ENCODE peak calls at places on chromosomes 11 and 22, in seven cellular contexts. Q, H, Z, J, O, B and G are unnamed samples.

GRCh38 chr11:6438979-6439571 is 1.7 kb downstream of the HPX start:
- DNase-seq in Q (peak), H (peak), Z (no peak), J (no peak), O (no peak), B (peak), G (no peak)

GRCh38 chr22:45096256-45096907 is 67.3 kb upstream of the NUP50 start:
- DNase-seq in Q (peak), H (peak), Z (peak), J (peak), O (peak), B (peak), G (peak)

GRCh38 chr11:78220218-78221157 is 31.8 kb downstream of the USP35 start:
- DNase-seq in Q (no peak), H (no peak), Z (no peak), J (no peak), O (no peak), B (no peak), G (no peak)

GRCh38 chr11:26806209-26806608 is 84.3 kb upstream of the SLC5A12 start:
- DNase-seq in Q (no peak), H (no peak), Z (no peak), J (no peak), O (no peak), B (no peak), G (no peak)

GRCh38 chr11:83661491-83662350 is 375.6 kb upstream of the CCDC90B start:
- DNase-seq in Q (no peak), H (no peak), Z (no peak), J (no peak), O (no peak), B (no peak), G (no peak)

GRCh38 chr11:59158206-59159068 is 13.5 kb upstream of the DTX4 start:
- DNase-seq in Q (peak), H (peak), Z (peak), J (no peak), O (no peak), B (peak), G (peak)

GRCh38 chr22:39932918-39933649 is 27.1 kb upstream of the TMA7B start:
- DNase-seq in Q (no peak), H (no peak), Z (peak), J (no peak), O (no peak), B (no peak), G (no peak)

GRCh38 chr11:45025716-45026492 is 75.2 kb upstream of the TP53I11 start:
- DNase-seq in Q (peak), H (peak), Z (peak), J (no peak), O (no peak), B (peak), G (no peak)

GRCh38 chr11:66489636-66490035 is 9.4 kb downstream of the DPP3 start:
- DNase-seq in Q (no peak), H (no peak), Z (no peak), J (no peak), O (no peak), B (no peak), G (no peak)

GRCh38 chr11:66373261-66373660 is 1.7 kb upstream of the SLC29A2 start:
- DNase-seq in Q (no peak), H (no peak), Z (no peak), J (peak), O (no peak), B (no peak), G (no peak)

GRCh38 chr11:88042238-88043032 is 132.8 kb downstream of the RAB38 start:
- DNase-seq in Q (peak), H (no peak), Z (no peak), J (no peak), O (no peak), B (no peak), G (no peak)

GRCh38 chr22:49325531-49326395 is 501.9 kb downstream of the BRD1 start:
- DNase-seq in Q (no peak), H (no peak), Z (no peak), J (peak), O (no peak), B (no peak), G (no peak)

GRCh38 chr11:102318469-102318868 is 1.2 kb downstream of the BIRC3 start:
- DNase-seq in Q (no peak), H (no peak), Z (no peak), J (no peak), O (no peak), B (no peak), G (no peak)

GRCh38 chr22:45757936-45758335 is 86.3 kb downstream of the ATXN10 start:
- DNase-seq in Q (no peak), H (no peak), Z (no peak), J (no peak), O (no peak), B (no peak), G (no peak)

GRCh38 chr11:123472236-123472935 is 42.3 kb downstream of the GRAMD1B start:
- DNase-seq in Q (no peak), H (no peak), Z (no peak), J (no peak), O (no peak), B (no peak), G (no peak)

GRCh38 chr11:71368966-71369365 is 79.2 kb downstream of the DHCR7 start:
- DNase-seq in Q (no peak), H (no peak), Z (no peak), J (no peak), O (no peak), B (no peak), G (no peak)

GRCh38 chr11:118842369-118842768 is 41.3 kb upstream of the CXCR5 start:
- DNase-seq in Q (no peak), H (no peak), Z (no peak), J (no peak), O (no peak), B (no peak), G (no peak)

GRCh38 chr22:49683032-49683431 is 144.6 kb downstream of the BRD1 start:
- DNase-seq in Q (no peak), H (no peak), Z (no peak), J (no peak), O (no peak), B (no peak), G (no peak)